ENCODE peak calls at places on chromosomes 1 and 21, in five cellular contexts. One of them, this sample, is unnamed.

GRCh38 chr1:6508876-6509602 is 17.6 kb upstream of the PLEKHG5 start:
- DNase-seq in MM.1S: no peak
- DNase-seq in fibroblast of mammary gland: no peak
- DNase-seq in CD8-positive, alpha-beta T cell: no peak
- DNase-seq in AG10803: no peak
- DNase-seq in this sample: no peak

GRCh38 chr1:45007311-45007710 is 3.8 kb downstream of the HECTD3 start:
- DNase-seq in MM.1S: no peak
- DNase-seq in fibroblast of mammary gland: no peak
- DNase-seq in CD8-positive, alpha-beta T cell: no peak
- DNase-seq in AG10803: no peak
- DNase-seq in this sample: no peak

GRCh38 chr1:68322837-68323687 is 90.7 kb upstream of the WLS start:
- DNase-seq in MM.1S: no peak
- DNase-seq in fibroblast of mammary gland: peak
- DNase-seq in CD8-positive, alpha-beta T cell: no peak
- DNase-seq in AG10803: peak
- DNase-seq in this sample: no peak

GRCh38 chr1:23178931-23179330 is 10.3 kb upstream of the LUZP1 start:
- DNase-seq in MM.1S: no peak
- DNase-seq in fibroblast of mammary gland: peak
- DNase-seq in CD8-positive, alpha-beta T cell: no peak
- DNase-seq in AG10803: no peak
- DNase-seq in this sample: no peak

GRCh38 chr1:2558420-2558819 is 2.2 kb downstream of the TNFRSF14 start:
- DNase-seq in MM.1S: no peak
- DNase-seq in fibroblast of mammary gland: no peak
- DNase-seq in CD8-positive, alpha-beta T cell: no peak
- DNase-seq in AG10803: no peak
- DNase-seq in this sample: no peak

GRCh38 chr1:67898033-67898726 is 64.9 kb upstream of the GNG12 start:
- DNase-seq in MM.1S: no peak
- DNase-seq in fibroblast of mammary gland: no peak
- DNase-seq in CD8-positive, alpha-beta T cell: no peak
- DNase-seq in AG10803: no peak
- DNase-seq in this sample: no peak

GRCh38 chr1:43432907-43433306 is 20.8 kb downstream of the HYI start:
- DNase-seq in MM.1S: no peak
- DNase-seq in fibroblast of mammary gland: no peak
- DNase-seq in CD8-positive, alpha-beta T cell: no peak
- DNase-seq in AG10803: no peak
- DNase-seq in this sample: no peak

GRCh38 chr1:15426492-15427279 is 11.6 kb upstream of the CTRC start:
- DNase-seq in MM.1S: no peak
- DNase-seq in fibroblast of mammary gland: peak
- DNase-seq in CD8-positive, alpha-beta T cell: no peak
- DNase-seq in AG10803: no peak
- DNase-seq in this sample: no peak

GRCh38 chr1:207316622-207317510 is 4.6 kb upstream of the CD55 start:
- DNase-seq in MM.1S: no peak
- DNase-seq in fibroblast of mammary gland: no peak
- DNase-seq in CD8-positive, alpha-beta T cell: no peak
- DNase-seq in AG10803: peak
- DNase-seq in this sample: no peak

GRCh38 chr1:216293673-216294072 is 129.6 kb downstream of the USH2A start:
- DNase-seq in MM.1S: no peak
- DNase-seq in fibroblast of mammary gland: peak
- DNase-seq in CD8-positive, alpha-beta T cell: no peak
- DNase-seq in AG10803: no peak
- DNase-seq in this sample: no peak

GRCh38 chr21:38306833-38307232 is 50.0 kb downstream of the KCNJ15 start:
- DNase-seq in MM.1S: no peak
- DNase-seq in fibroblast of mammary gland: peak
- DNase-seq in CD8-positive, alpha-beta T cell: no peak
- DNase-seq in AG10803: peak
- DNase-seq in this sample: no peak

GRCh38 chr1:64843675-64844074 is 98.8 kb downstream of the RAVER2 start:
- DNase-seq in MM.1S: no peak
- DNase-seq in fibroblast of mammary gland: no peak
- DNase-seq in CD8-positive, alpha-beta T cell: no peak
- DNase-seq in AG10803: no peak
- DNase-seq in this sample: no peak

GRCh38 chr1:110176299-110176956 is 26.1 kb downstream of the SLC6A17 start:
- DNase-seq in MM.1S: no peak
- DNase-seq in fibroblast of mammary gland: no peak
- DNase-seq in CD8-positive, alpha-beta T cell: no peak
- DNase-seq in AG10803: no peak
- DNase-seq in this sample: no peak

GRCh38 chr1:8989821-8990220 is 36.4 kb downstream of the SLC2A7 start:
- DNase-seq in MM.1S: no peak
- DNase-seq in fibroblast of mammary gland: no peak
- DNase-seq in CD8-positive, alpha-beta T cell: no peak
- DNase-seq in AG10803: no peak
- DNase-seq in this sample: no peak

GRCh38 chr1:94281361-94282142 is 44.2 kb upstream of the ARHGAP29 start:
- DNase-seq in MM.1S: no peak
- DNase-seq in fibroblast of mammary gland: peak
- DNase-seq in CD8-positive, alpha-beta T cell: no peak
- DNase-seq in AG10803: no peak
- DNase-seq in this sample: no peak

GRCh38 chr1:185595835-185596667 is 138.1 kb upstream of the HMCN1 start:
- DNase-seq in MM.1S: peak
- DNase-seq in fibroblast of mammary gland: peak
- DNase-seq in CD8-positive, alpha-beta T cell: peak
- DNase-seq in AG10803: peak
- DNase-seq in this sample: peak

GRCh38 chr1:53378061-53378460 is 50.2 kb upstream of the LRP8 start:
- DNase-seq in MM.1S: no peak
- DNase-seq in fibroblast of mammary gland: no peak
- DNase-seq in CD8-positive, alpha-beta T cell: no peak
- DNase-seq in AG10803: no peak
- DNase-seq in this sample: no peak

GRCh38 chr1:153534226-153534932 is 1.4 kb downstream of the S100A6 start:
- DNase-seq in MM.1S: no peak
- DNase-seq in fibroblast of mammary gland: peak
- DNase-seq in CD8-positive, alpha-beta T cell: no peak
- DNase-seq in AG10803: peak
- DNase-seq in this sample: no peak

GRCh38 chr1:89994805-89995594 is at the start of gene ZNF326:
- DNase-seq in MM.1S: peak
- DNase-seq in fibroblast of mammary gland: peak
- DNase-seq in CD8-positive, alpha-beta T cell: peak
- DNase-seq in AG10803: peak
- DNase-seq in this sample: peak
- TF ChIP-seq CTCF in MM.1S: no peak
- TF ChIP-seq CTCF in fibroblast of mammary gland: no peak
- TF ChIP-seq CTCF in CD8-positive, alpha-beta T cell: no peak
- TF ChIP-seq CTCF in AG10803: no peak
- TF ChIP-seq CTCF in this sample: no peak

GRCh38 chr1:232880354-232880753 is 70.1 kb upstream of the NTPCR start:
- DNase-seq in MM.1S: no peak
- DNase-seq in fibroblast of mammary gland: peak
- DNase-seq in CD8-positive, alpha-beta T cell: no peak
- DNase-seq in AG10803: peak
- DNase-seq in this sample: peak
- TF ChIP-seq CTCF in MM.1S: peak
- TF ChIP-seq CTCF in fibroblast of mammary gland: peak
- TF ChIP-seq CTCF in CD8-positive, alpha-beta T cell: no peak
- TF ChIP-seq CTCF in AG10803: peak
- TF ChIP-seq CTCF in this sample: peak

GRCh38 chr1:117339866-117340357 is 27.3 kb upstream of the MAN1A2 start:
- DNase-seq in MM.1S: peak
- DNase-seq in fibroblast of mammary gland: peak
- DNase-seq in CD8-positive, alpha-beta T cell: no peak
- DNase-seq in AG10803: peak
- DNase-seq in this sample: no peak
- TF ChIP-seq CTCF in MM.1S: peak
- TF ChIP-seq CTCF in fibroblast of mammary gland: no peak
- TF ChIP-seq CTCF in CD8-positive, alpha-beta T cell: no peak
- TF ChIP-seq CTCF in AG10803: no peak
- TF ChIP-seq CTCF in this sample: no peak

DNA sequence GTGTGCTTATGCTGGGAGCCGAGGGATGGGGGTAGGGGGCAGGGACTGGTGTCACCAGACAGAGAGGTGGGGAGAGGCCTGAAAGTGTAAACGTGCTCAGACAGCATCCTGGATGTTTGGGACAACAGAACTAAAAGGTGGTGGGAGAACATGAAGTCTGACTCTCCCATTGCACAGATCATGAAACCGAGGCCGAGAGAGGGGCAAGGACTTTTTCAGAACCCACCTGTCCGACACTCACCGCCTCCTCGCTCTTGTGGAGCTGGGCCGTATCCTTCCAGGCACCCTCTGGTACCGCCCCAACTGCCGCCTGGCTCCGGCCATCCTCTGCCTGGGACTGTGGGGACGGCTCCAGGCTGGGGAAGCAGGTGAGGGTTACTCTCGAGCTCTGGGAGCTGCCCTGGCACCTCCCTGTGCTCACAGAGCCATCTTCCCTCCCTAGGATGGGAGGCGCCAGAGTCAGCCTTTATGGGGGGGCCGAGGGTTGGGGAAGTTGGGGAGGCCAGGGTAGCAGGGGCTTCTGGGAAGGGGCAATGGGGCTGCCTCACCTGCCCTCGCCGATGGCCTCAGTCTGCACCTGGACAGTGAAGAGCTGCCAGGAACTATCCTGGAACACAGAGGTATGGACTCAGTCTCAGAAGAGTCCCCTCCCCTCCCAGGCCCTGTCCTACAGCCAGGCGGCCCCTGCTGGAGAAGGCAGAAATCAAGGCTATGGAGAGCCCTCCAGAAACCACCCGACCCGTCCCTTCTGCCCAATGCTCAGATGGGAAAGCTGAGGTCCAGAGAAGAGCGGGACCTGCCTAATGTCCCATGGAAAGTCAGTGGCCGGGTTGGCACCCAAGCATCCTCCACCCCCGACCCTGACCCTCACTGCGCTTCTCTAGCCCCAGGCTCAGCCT is 7.0 kb downstream of the ATP13A2 start:
- DNase-seq in MM.1S: no peak
- DNase-seq in fibroblast of mammary gland: no peak
- DNase-seq in CD8-positive, alpha-beta T cell: no peak
- DNase-seq in AG10803: no peak
- DNase-seq in this sample: no peak
- TF ChIP-seq CTCF in MM.1S: no peak
- TF ChIP-seq CTCF in fibroblast of mammary gland: peak
- TF ChIP-seq CTCF in CD8-positive, alpha-beta T cell: no peak
- TF ChIP-seq CTCF in AG10803: no peak
- TF ChIP-seq CTCF in this sample: no peak

DNA sequence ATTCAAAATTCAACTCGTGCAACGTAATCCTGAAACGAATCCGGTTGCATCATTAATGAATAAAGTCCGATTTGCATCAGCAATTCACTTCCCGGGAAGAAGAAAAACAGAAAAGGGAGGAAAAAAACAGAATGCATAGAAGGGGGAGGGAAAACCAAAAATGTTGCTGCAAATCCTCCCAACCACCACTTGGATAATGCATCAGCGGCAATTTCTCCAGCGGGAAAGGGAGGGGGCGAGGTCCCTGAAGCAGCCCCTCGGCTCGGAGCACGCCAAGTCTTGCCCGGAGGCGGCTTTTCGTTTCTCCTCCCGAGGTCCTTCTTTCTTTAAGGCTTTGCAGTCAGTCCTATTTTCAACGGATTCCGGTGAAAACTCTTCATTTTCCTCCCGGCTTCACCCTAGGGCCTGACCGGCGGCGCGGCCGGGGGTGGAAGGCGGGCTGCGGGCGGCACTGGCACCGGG is 720 bp downstream of the CDC42BPA start:
- DNase-seq in MM.1S: peak
- DNase-seq in fibroblast of mammary gland: peak
- DNase-seq in CD8-positive, alpha-beta T cell: no peak
- DNase-seq in AG10803: peak
- DNase-seq in this sample: peak
- TF ChIP-seq CTCF in MM.1S: peak
- TF ChIP-seq CTCF in fibroblast of mammary gland: peak
- TF ChIP-seq CTCF in CD8-positive, alpha-beta T cell: no peak
- TF ChIP-seq CTCF in AG10803: peak
- TF ChIP-seq CTCF in this sample: peak

GRCh38 chr1:102466487-102466886 is 469.8 kb upstream of the OLFM3 start:
- DNase-seq in MM.1S: no peak
- DNase-seq in fibroblast of mammary gland: no peak
- DNase-seq in CD8-positive, alpha-beta T cell: no peak
- DNase-seq in AG10803: no peak
- DNase-seq in this sample: no peak
- TF ChIP-seq CTCF in MM.1S: no peak
- TF ChIP-seq CTCF in fibroblast of mammary gland: no peak
- TF ChIP-seq CTCF in CD8-positive, alpha-beta T cell: no peak
- TF ChIP-seq CTCF in AG10803: no peak
- TF ChIP-seq CTCF in this sample: no peak

GRCh38 chr1:10692401-10693021 is 103.9 kb downstream of the CASZ1 start:
- DNase-seq in MM.1S: peak
- DNase-seq in fibroblast of mammary gland: no peak
- DNase-seq in CD8-positive, alpha-beta T cell: peak
- DNase-seq in AG10803: no peak
- DNase-seq in this sample: no peak
- TF ChIP-seq CTCF in MM.1S: peak
- TF ChIP-seq CTCF in fibroblast of mammary gland: peak
- TF ChIP-seq CTCF in CD8-positive, alpha-beta T cell: peak
- TF ChIP-seq CTCF in AG10803: no peak
- TF ChIP-seq CTCF in this sample: peak